ENCODE peak calls at places on chromosomes 6 and 20, in eight cellular contexts. One of them, this sample, is unnamed.

GRCh38 chr6:26196846-26197683 is 109.8 kb downstream of the HFE start:
- DNase-seq in H9: peak
- DNase-seq in mammary epithelial cell: peak
- DNase-seq in endodermal cell: peak
- DNase-seq in endothelial cell of umbilical vein: peak
- DNase-seq in MM.1S: peak
- DNase-seq in kidney: peak
- DNase-seq in PC-3: peak
- DNase-seq in this sample: peak

GRCh38 chr6:2970753-2971419 is 481 bp downstream of the SERPINB6 start:
- DNase-seq in H9: no peak
- DNase-seq in mammary epithelial cell: peak
- DNase-seq in endodermal cell: peak
- DNase-seq in endothelial cell of umbilical vein: peak
- DNase-seq in MM.1S: peak
- DNase-seq in kidney: peak
- DNase-seq in PC-3: peak
- DNase-seq in this sample: peak

GRCh38 chr20:50462093-50462685 is 48.0 kb upstream of the PTPN1 start:
- DNase-seq in H9: no peak
- DNase-seq in mammary epithelial cell: no peak
- DNase-seq in endodermal cell: no peak
- DNase-seq in endothelial cell of umbilical vein: no peak
- DNase-seq in MM.1S: no peak
- DNase-seq in kidney: no peak
- DNase-seq in PC-3: no peak
- DNase-seq in this sample: peak

GRCh38 chr6:82484737-82485650 is 121.4 kb downstream of the TPBG start:
- DNase-seq in H9: no peak
- DNase-seq in mammary epithelial cell: no peak
- DNase-seq in endodermal cell: no peak
- DNase-seq in endothelial cell of umbilical vein: no peak
- DNase-seq in MM.1S: no peak
- DNase-seq in kidney: peak
- DNase-seq in PC-3: no peak
- DNase-seq in this sample: no peak

GRCh38 chr20:46621492-46621891 is 29.8 kb downstream of the SLC13A3 start:
- DNase-seq in H9: no peak
- DNase-seq in mammary epithelial cell: no peak
- DNase-seq in endodermal cell: no peak
- DNase-seq in endothelial cell of umbilical vein: no peak
- DNase-seq in MM.1S: no peak
- DNase-seq in kidney: no peak
- DNase-seq in PC-3: no peak
- DNase-seq in this sample: peak

GRCh38 chr6:157977176-157977804 is 4.4 kb upstream of the SYNJ2 start:
- DNase-seq in H9: no peak
- DNase-seq in mammary epithelial cell: no peak
- DNase-seq in endodermal cell: peak
- DNase-seq in endothelial cell of umbilical vein: no peak
- DNase-seq in MM.1S: no peak
- DNase-seq in kidney: no peak
- DNase-seq in PC-3: no peak
- DNase-seq in this sample: no peak

GRCh38 chr6:139540276-139540675 is 165.8 kb upstream of the CITED2 start:
- DNase-seq in H9: no peak
- DNase-seq in mammary epithelial cell: peak
- DNase-seq in endodermal cell: no peak
- DNase-seq in endothelial cell of umbilical vein: peak
- DNase-seq in MM.1S: no peak
- DNase-seq in kidney: no peak
- DNase-seq in PC-3: peak
- DNase-seq in this sample: peak

GRCh38 chr20:11030351-11030750 is 356.6 kb upstream of the JAG1 start:
- DNase-seq in H9: no peak
- DNase-seq in mammary epithelial cell: no peak
- DNase-seq in endodermal cell: no peak
- DNase-seq in endothelial cell of umbilical vein: no peak
- DNase-seq in MM.1S: no peak
- DNase-seq in kidney: no peak
- DNase-seq in PC-3: no peak
- DNase-seq in this sample: no peak

GRCh38 chr6:158969148-158969547 is 30.9 kb downstream of the RSPH3 start:
- DNase-seq in H9: no peak
- DNase-seq in mammary epithelial cell: no peak
- DNase-seq in endodermal cell: no peak
- DNase-seq in endothelial cell of umbilical vein: no peak
- DNase-seq in MM.1S: no peak
- DNase-seq in kidney: no peak
- DNase-seq in PC-3: no peak
- DNase-seq in this sample: no peak

GRCh38 chr20:9021699-9022098 is 47.2 kb upstream of the PLCB4 start:
- DNase-seq in H9: peak
- DNase-seq in mammary epithelial cell: peak
- DNase-seq in endodermal cell: peak
- DNase-seq in endothelial cell of umbilical vein: no peak
- DNase-seq in MM.1S: no peak
- DNase-seq in kidney: no peak
- DNase-seq in PC-3: peak
- DNase-seq in this sample: peak

GRCh38 chr6:166969390-166970002 is 13.1 kb upstream of the RNASET2 start:
- DNase-seq in H9: no peak
- DNase-seq in mammary epithelial cell: no peak
- DNase-seq in endodermal cell: no peak
- DNase-seq in endothelial cell of umbilical vein: no peak
- DNase-seq in MM.1S: no peak
- DNase-seq in kidney: no peak
- DNase-seq in PC-3: no peak
- DNase-seq in this sample: no peak

GRCh38 chr6:151021878-151022277 is 156.4 kb downstream of the MTHFD1L start:
- DNase-seq in H9: no peak
- DNase-seq in mammary epithelial cell: no peak
- DNase-seq in endodermal cell: no peak
- DNase-seq in endothelial cell of umbilical vein: peak
- DNase-seq in MM.1S: no peak
- DNase-seq in kidney: no peak
- DNase-seq in PC-3: no peak
- DNase-seq in this sample: peak

GRCh38 chr6:157133856-157134255 is 189.5 kb downstream of the TMEM242 start:
- DNase-seq in H9: no peak
- DNase-seq in mammary epithelial cell: no peak
- DNase-seq in endodermal cell: no peak
- DNase-seq in endothelial cell of umbilical vein: no peak
- DNase-seq in MM.1S: no peak
- DNase-seq in kidney: no peak
- DNase-seq in PC-3: no peak
- DNase-seq in this sample: peak

GRCh38 chr20:32946629-32947028 is 57.6 kb downstream of the SUN5 start:
- DNase-seq in H9: no peak
- DNase-seq in mammary epithelial cell: no peak
- DNase-seq in endodermal cell: no peak
- DNase-seq in endothelial cell of umbilical vein: no peak
- DNase-seq in MM.1S: no peak
- DNase-seq in kidney: no peak
- DNase-seq in PC-3: no peak
- DNase-seq in this sample: no peak

GRCh38 chr20:5691918-5692618 is 58.1 kb upstream of the SHLD1 start:
- DNase-seq in H9: no peak
- DNase-seq in mammary epithelial cell: no peak
- DNase-seq in endodermal cell: no peak
- DNase-seq in endothelial cell of umbilical vein: no peak
- DNase-seq in MM.1S: peak
- DNase-seq in kidney: no peak
- DNase-seq in PC-3: no peak
- DNase-seq in this sample: no peak

GRCh38 chr6:26086214-26086613 is 1.0 kb upstream of the HFE start:
- DNase-seq in H9: no peak
- DNase-seq in mammary epithelial cell: no peak
- DNase-seq in endodermal cell: no peak
- DNase-seq in endothelial cell of umbilical vein: no peak
- DNase-seq in MM.1S: no peak
- DNase-seq in kidney: no peak
- DNase-seq in PC-3: no peak
- DNase-seq in this sample: no peak

GRCh38 chr6:30325150-30325872 is 1.4 kb upstream of the TRIM39 start:
- DNase-seq in H9: no peak
- DNase-seq in mammary epithelial cell: no peak
- DNase-seq in endodermal cell: no peak
- DNase-seq in endothelial cell of umbilical vein: peak
- DNase-seq in MM.1S: peak
- DNase-seq in kidney: no peak
- DNase-seq in PC-3: peak
- DNase-seq in this sample: peak

GRCh38 chr6:137167702-137168377 is 5.6 kb downstream of the IL22RA2 start:
- DNase-seq in H9: no peak
- DNase-seq in mammary epithelial cell: no peak
- DNase-seq in endodermal cell: no peak
- DNase-seq in endothelial cell of umbilical vein: no peak
- DNase-seq in MM.1S: no peak
- DNase-seq in kidney: no peak
- DNase-seq in PC-3: no peak
- DNase-seq in this sample: no peak

GRCh38 chr6:107069631-107070548 is 41.9 kb downstream of the MTRES1 start:
- DNase-seq in H9: no peak
- DNase-seq in mammary epithelial cell: no peak
- DNase-seq in endodermal cell: no peak
- DNase-seq in endothelial cell of umbilical vein: no peak
- DNase-seq in MM.1S: no peak
- DNase-seq in kidney: no peak
- DNase-seq in PC-3: no peak
- DNase-seq in this sample: no peak

GRCh38 chr6:169246445-169246844 is 7.2 kb downstream of the THBS2 start:
- DNase-seq in H9: no peak
- DNase-seq in mammary epithelial cell: no peak
- DNase-seq in endodermal cell: no peak
- DNase-seq in endothelial cell of umbilical vein: no peak
- DNase-seq in MM.1S: no peak
- DNase-seq in kidney: no peak
- DNase-seq in PC-3: no peak
- DNase-seq in this sample: no peak
- H3K9ac ChIP-seq in H9: no peak
- H3K9ac ChIP-seq in mammary epithelial cell: no peak
- H3K9ac ChIP-seq in endodermal cell: no peak
- H3K9ac ChIP-seq in endothelial cell of umbilical vein: no peak
- H3K9ac ChIP-seq in MM.1S: no peak
- H3K9ac ChIP-seq in kidney: no peak
- H3K9ac ChIP-seq in PC-3: no peak
- H3K9ac ChIP-seq in this sample: no peak

DNA sequence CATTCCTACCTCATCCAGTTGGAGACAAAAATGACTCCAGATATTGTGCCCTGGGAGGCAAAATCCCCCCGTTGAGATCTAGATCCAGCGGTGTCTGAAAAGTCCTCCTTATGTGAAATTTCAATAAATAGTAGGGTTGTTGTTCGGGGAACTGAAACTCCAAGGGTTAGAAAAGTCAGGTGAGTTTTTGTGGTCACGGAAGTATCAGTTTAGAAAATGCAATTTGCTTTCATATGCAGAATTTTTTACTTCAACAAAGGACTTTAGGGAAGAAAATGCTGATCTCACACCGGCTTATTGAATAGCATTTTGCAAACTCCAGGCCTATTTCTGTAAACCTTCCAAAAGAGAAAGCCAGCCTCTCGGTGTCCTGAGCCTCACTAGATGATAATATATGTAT is 254.6 kb downstream of the TSHZ2 start:
- DNase-seq in H9: no peak
- DNase-seq in mammary epithelial cell: no peak
- DNase-seq in endodermal cell: no peak
- DNase-seq in endothelial cell of umbilical vein: no peak
- DNase-seq in MM.1S: peak
- DNase-seq in kidney: no peak
- DNase-seq in PC-3: no peak
- DNase-seq in this sample: no peak
- H3K9ac ChIP-seq in H9: no peak
- H3K9ac ChIP-seq in mammary epithelial cell: no peak
- H3K9ac ChIP-seq in endodermal cell: no peak
- H3K9ac ChIP-seq in endothelial cell of umbilical vein: no peak
- H3K9ac ChIP-seq in MM.1S: peak
- H3K9ac ChIP-seq in kidney: no peak
- H3K9ac ChIP-seq in PC-3: no peak
- H3K9ac ChIP-seq in this sample: no peak

GRCh38 chr6:142697912-142698311 is 247.1 kb downstream of the HIVEP2 start:
- DNase-seq in H9: no peak
- DNase-seq in mammary epithelial cell: no peak
- DNase-seq in endodermal cell: no peak
- DNase-seq in endothelial cell of umbilical vein: peak
- DNase-seq in MM.1S: no peak
- DNase-seq in kidney: no peak
- DNase-seq in PC-3: no peak
- DNase-seq in this sample: no peak

GRCh38 chr6:142695016-142695415 is 250.0 kb downstream of the HIVEP2 start:
- DNase-seq in H9: no peak
- DNase-seq in mammary epithelial cell: no peak
- DNase-seq in endodermal cell: no peak
- DNase-seq in endothelial cell of umbilical vein: no peak
- DNase-seq in MM.1S: no peak
- DNase-seq in kidney: no peak
- DNase-seq in PC-3: no peak
- DNase-seq in this sample: peak

GRCh38 chr6:142698751-142699150 is 246.2 kb downstream of the HIVEP2 start:
- DNase-seq in H9: no peak
- DNase-seq in mammary epithelial cell: no peak
- DNase-seq in endodermal cell: peak
- DNase-seq in endothelial cell of umbilical vein: no peak
- DNase-seq in MM.1S: no peak
- DNase-seq in kidney: no peak
- DNase-seq in PC-3: peak
- DNase-seq in this sample: no peak

GRCh38 chr6:142696123-142696522 is 248.9 kb downstream of the HIVEP2 start:
- DNase-seq in H9: no peak
- DNase-seq in mammary epithelial cell: no peak
- DNase-seq in endodermal cell: no peak
- DNase-seq in endothelial cell of umbilical vein: no peak
- DNase-seq in MM.1S: no peak
- DNase-seq in kidney: no peak
- DNase-seq in PC-3: peak
- DNase-seq in this sample: no peak

GRCh38 chr6:142696689-142697088 is 248.3 kb downstream of the HIVEP2 start:
- DNase-seq in H9: no peak
- DNase-seq in mammary epithelial cell: peak
- DNase-seq in endodermal cell: no peak
- DNase-seq in endothelial cell of umbilical vein: no peak
- DNase-seq in MM.1S: no peak
- DNase-seq in kidney: peak
- DNase-seq in PC-3: peak
- DNase-seq in this sample: peak
- H3K9ac ChIP-seq in H9: no peak
- H3K9ac ChIP-seq in mammary epithelial cell: no peak
- H3K9ac ChIP-seq in endodermal cell: no peak
- H3K9ac ChIP-seq in endothelial cell of umbilical vein: no peak
- H3K9ac ChIP-seq in MM.1S: no peak
- H3K9ac ChIP-seq in kidney: no peak
- H3K9ac ChIP-seq in PC-3: peak
- H3K9ac ChIP-seq in this sample: no peak

DNA sequence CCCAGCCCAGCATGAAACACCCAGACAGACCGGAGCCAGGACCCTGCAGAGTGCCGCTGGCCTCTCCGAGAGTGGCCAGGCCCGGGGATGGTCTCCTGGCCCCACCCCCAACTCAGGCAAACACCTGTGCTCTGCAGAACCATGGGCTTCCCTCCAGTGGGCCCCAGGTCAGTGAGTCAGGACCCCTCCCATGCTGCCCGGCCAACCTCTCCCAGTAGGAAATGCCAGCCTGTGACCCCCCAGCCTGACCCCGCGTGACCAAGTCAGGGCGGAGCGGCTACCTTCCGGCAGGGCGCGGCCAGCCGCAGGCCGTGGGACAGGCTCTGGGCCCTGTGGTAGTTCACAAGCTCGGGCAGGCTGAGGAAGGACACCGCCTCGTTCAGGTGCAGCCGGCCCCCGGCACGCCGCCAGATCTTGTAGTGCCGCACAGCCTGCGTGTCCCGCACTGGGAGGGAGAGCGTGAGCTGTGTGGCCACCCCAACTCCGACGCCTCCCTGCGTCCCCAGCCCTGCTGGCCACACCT is 3.2 kb downstream of the PTK6 start:
- DNase-seq in H9: no peak
- DNase-seq in mammary epithelial cell: peak
- DNase-seq in endodermal cell: peak
- DNase-seq in endothelial cell of umbilical vein: no peak
- DNase-seq in MM.1S: no peak
- DNase-seq in kidney: peak
- DNase-seq in PC-3: no peak
- DNase-seq in this sample: no peak
- H3K9ac ChIP-seq in H9: no peak
- H3K9ac ChIP-seq in mammary epithelial cell: no peak
- H3K9ac ChIP-seq in endodermal cell: no peak
- H3K9ac ChIP-seq in endothelial cell of umbilical vein: no peak
- H3K9ac ChIP-seq in MM.1S: no peak
- H3K9ac ChIP-seq in kidney: no peak
- H3K9ac ChIP-seq in PC-3: no peak
- H3K9ac ChIP-seq in this sample: no peak